ENCODE peak calls at places on chromosomes 5 and 9, in four cellular contexts. D is GM12878, R is HL-60, L is K562. G is an unnamed sample.

GRCh38 chr5:90709323-90710148 is 150.9 kb downstream of the ADGRV1 start:
- DNase-seq in R (no peak), L (peak; percentile 20), D (no peak), G (no peak)

GRCh38 chr5:142300677-142301076 is 24.1 kb downstream of the SPRY4 start:
- DNase-seq in D (no peak), R (no peak), L (no peak), G (no peak)

GRCh38 chr9:88653926-88654325 is 118.9 kb downstream of the NXNL2 start:
- DNase-seq in D (no peak), R (no peak), L (no peak), G (no peak)

GRCh38 chr9:13628526-13628925 is 349.0 kb upstream of the MPDZ start:
- DNase-seq in L (no peak), D (no peak), R (no peak), G (no peak)

GRCh38 chr5:42399702-42400101 is 23.5 kb upstream of the GHR start:
- DNase-seq in R (no peak), L (no peak), D (no peak), G (no peak)

GRCh38 chr5:116466740-116467139 is 107.9 kb downstream of the SEMA6A start:
- DNase-seq in R (no peak), L (no peak), D (no peak), G (no peak)

GRCh38 chr9:121312169-121312568 is 44.2 kb downstream of the GSN start:
- DNase-seq in R (no peak), L (peak; percentile 24), D (no peak), G (no peak)

GRCh38 chr5:33761139-33761538 is 130.7 kb downstream of the ADAMTS12 start:
- DNase-seq in R (no peak), D (no peak), L (no peak), G (no peak)

GRCh38 chr9:37182718-37183117 is 62.3 kb downstream of the ZCCHC7 start:
- DNase-seq in R (no peak), L (no peak), D (no peak), G (no peak)

GRCh38 chr9:136711751-136712689 is at the start of gene DIPK1B:
- DNase-seq in R (no peak), D (no peak), L (peak; percentile 96), G (no peak)

GRCh38 chr9:112820886-112821285 is 69.8 kb downstream of the SLC46A2 start:
- DNase-seq in R (no peak), D (no peak), L (no peak), G (no peak)

GRCh38 chr9:133127340-133127981 is 6.4 kb upstream of the RALGDS start:
- DNase-seq in R (no peak), D (no peak), L (no peak), G (no peak)

GRCh38 chr5:10453564-10453963 is 11.9 kb downstream of the ROPN1L start:
- DNase-seq in R (no peak), D (no peak), L (no peak), G (no peak)

GRCh38 chr5:117833666-117834065 is 1154.7 kb downstream of the DTWD2 start:
- DNase-seq in L (no peak), D (no peak), R (no peak), G (no peak)

GRCh38 chr5:459562-460412 is 16.8 kb downstream of the EXOC3 start:
- DNase-seq in L (no peak), D (no peak), R (no peak), G (no peak)

GRCh38 chr5:14995229-14995628 is 123.7 kb upstream of the ANKH start:
- DNase-seq in L (no peak), D (no peak), R (no peak), G (no peak)

GRCh38 chr9:82332018-82332773 is 343.6 kb downstream of the SPATA31D1 start:
- DNase-seq in R (no peak), L (no peak), D (no peak), G (no peak)

GRCh38 chr9:131266301-131267229 is 9.7 kb downstream of the FAM78A start:
- DNase-seq in D (no peak), R (peak; percentile 72), L (peak; percentile 65), G (no peak)
- TF ChIP-seq SPI1 in D (no peak), R (peak; percentile 45), L (no peak), G (no peak)

GRCh38 chr9:33993104-33993503 is 55.6 kb downstream of the UBAP2 start:
- DNase-seq in L (no peak), D (no peak), R (no peak), G (no peak)

GRCh38 chr9:33992622-33993021 is 56.1 kb downstream of the UBAP2 start:
- DNase-seq in D (no peak), R (no peak), L (no peak), G (no peak)

GRCh38 chr9:33988219-33988890 is 60.3 kb downstream of the UBAP2 start:
- DNase-seq in R (no peak), D (peak; percentile 62), L (no peak), G (peak; percentile 59)
- TF ChIP-seq SPI1 in R (no peak), D (no peak), L (no peak), G (no peak)

GRCh38 chr9:97766610-97767009 is 69.5 kb upstream of the XPA start:
- DNase-seq in R (no peak), L (no peak), D (no peak), G (no peak)

GRCh38 chr9:97763884-97764283 is 66.7 kb upstream of the XPA start:
- DNase-seq in R (no peak), D (no peak), L (no peak), G (no peak)

GRCh38 chr9:97767891-97768290 is 70.8 kb upstream of the XPA start:
- DNase-seq in R (no peak), L (no peak), D (no peak), G (no peak)

GRCh38 chr9:97768731-97769130 is 71.6 kb upstream of the XPA start:
- DNase-seq in L (no peak), R (no peak), D (no peak), G (no peak)

GRCh38 chr9:97766092-97766491 is 69.0 kb upstream of the XPA start:
- DNase-seq in R (no peak), D (no peak), L (no peak), G (no peak)
- TF ChIP-seq SPI1 in R (no peak), D (no peak), L (no peak), G (no peak)

GRCh38 chr5:134976841-134977240 is 9.1 kb downstream of the CATSPER3 start:
- DNase-seq in L (no peak), D (no peak), R (no peak), G (no peak)

GRCh38 chr5:134982230-134982629 is 14.5 kb downstream of the CATSPER3 start:
- DNase-seq in D (no peak), L (no peak), R (no peak), G (no peak)

GRCh38 chr5:134975078-134975715 is 7.5 kb downstream of the CATSPER3 start:
- DNase-seq in D (no peak), R (no peak), L (no peak), G (no peak)

GRCh38 chr5:134975843-134976242 is 8.1 kb downstream of the CATSPER3 start:
- DNase-seq in D (no peak), L (no peak), R (no peak), G (no peak)

DNA sequence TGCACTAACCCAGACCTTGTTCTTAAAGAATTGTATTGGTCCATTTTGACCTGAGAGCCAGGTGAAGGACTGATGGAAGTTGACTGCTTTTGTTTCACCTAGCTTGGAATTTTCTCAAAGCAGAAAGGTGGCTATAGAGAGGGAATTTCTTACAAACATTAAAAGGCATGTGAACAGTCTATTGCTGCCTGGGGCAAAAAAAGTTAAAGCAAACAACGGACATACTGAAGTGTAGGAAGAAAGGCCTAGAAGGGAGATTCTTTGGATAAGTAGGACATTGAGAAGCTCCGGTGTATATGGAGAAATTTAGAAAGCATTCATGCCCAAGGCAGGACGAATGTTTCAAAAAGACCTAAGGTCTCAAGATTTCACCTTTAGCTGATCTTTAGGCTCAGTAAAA is 11.7 kb downstream of the CATSPER3 start:
- DNase-seq in L (no peak), R (no peak), D (no peak), G (no peak)
- TF ChIP-seq SPI1 in L (no peak), R (no peak), D (no peak), G (no peak)

DNA sequence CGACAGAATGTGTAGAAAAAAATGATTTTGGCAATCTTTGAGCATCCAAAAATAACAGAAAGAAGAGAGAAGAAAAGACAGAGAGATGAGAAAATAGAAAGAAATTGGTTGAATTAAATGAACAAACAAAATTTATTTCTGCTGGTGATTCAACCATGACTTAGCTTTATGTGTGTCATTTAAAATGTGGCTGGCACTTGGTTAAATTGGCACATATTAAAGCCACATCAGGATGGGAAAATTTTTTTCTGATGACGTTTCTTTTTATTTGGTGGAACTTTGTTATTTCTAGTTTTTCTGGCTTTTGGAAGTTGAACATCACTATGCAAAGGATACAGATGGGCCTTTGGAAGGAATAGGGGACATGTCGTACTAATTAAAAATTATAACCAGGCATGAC is 35.7 kb upstream of the NREP start:
- DNase-seq in L (no peak), R (no peak), D (no peak), G (no peak)
- TF ChIP-seq SPI1 in L (no peak), R (no peak), D (no peak), G (no peak)

G was measured in GM12891.